ENCODE peak calls at places on chromosomes 2 and 18, in nine cellular contexts. C, T, U, L, H, F, Y, P and O are unnamed samples.
A peak's percentile ranks its signal among the peaks of the same experiment; 100 is the strongest.

GRCh38 chr2:160431441-160431840 is 62.2 kb downstream of the RBMS1 start:
- DNase-seq in C (no peak), T (no peak), U (no peak), L (no peak), H (no peak), F (no peak), Y (no peak), P (no peak), O (peak; percentile 16)

GRCh38 chr2:195559431-195559914 is 97.6 kb upstream of the SLC39A10 start:
- DNase-seq in C (peak; percentile 60), T (peak; percentile 99), U (no peak), L (peak; percentile 13), H (peak; percentile 52), F (no peak), Y (no peak), P (no peak), O (peak; percentile 74)

GRCh38 chr2:147433822-147434221 is 411.0 kb upstream of the ACVR2A start:
- DNase-seq in C (no peak), T (no peak), U (no peak), L (no peak), H (no peak), F (no peak), Y (no peak), P (no peak), O (no peak)

GRCh38 chr18:45566025-45566740 is 49.1 kb upstream of the SLC14A2 start:
- DNase-seq in C (no peak), T (peak; percentile 86), U (peak; percentile 50), L (no peak), H (no peak), F (peak; percentile 42), Y (no peak), P (no peak), O (no peak)

GRCh38 chr2:98568161-98568956 is 40.0 kb downstream of the COA5 start:
- DNase-seq in C (no peak), T (no peak), U (no peak), L (no peak), H (no peak), F (no peak), Y (no peak), P (no peak), O (no peak)

GRCh38 chr18:46764586-46764985 is 7.7 kb upstream of the ST8SIA5 start:
- DNase-seq in C (no peak), T (no peak), U (no peak), L (no peak), H (no peak), F (no peak), Y (no peak), P (no peak), O (no peak)

GRCh38 chr2:60641866-60642788 is 88.7 kb upstream of the BCL11A start:
- DNase-seq in C (no peak), T (peak; percentile 66), U (no peak), L (no peak), H (no peak), F (no peak), Y (peak; percentile 38), P (peak; percentile 78), O (peak; percentile 33)

GRCh38 chr2:230225486-230225885 is at the start of gene SP140:
- DNase-seq in C (peak; percentile 76), T (no peak), U (no peak), L (no peak), H (peak; percentile 64), F (peak; percentile 31), Y (no peak), P (no peak), O (peak; percentile 69)

GRCh38 chr2:162029287-162029901 is 44.6 kb downstream of the DPP4 start:
- DNase-seq in C (no peak), T (peak; percentile 65), U (peak; percentile 42), L (no peak), H (no peak), F (peak; percentile 50), Y (peak; percentile 13), P (no peak), O (peak; percentile 38)

GRCh38 chr18:70195014-70195614 is 10.4 kb downstream of the RTTN start:
- DNase-seq in C (no peak), T (no peak), U (no peak), L (no peak), H (no peak), F (no peak), Y (no peak), P (peak; percentile 13), O (no peak)

GRCh38 chr18:42929857-42930256 is 185.6 kb downstream of the RIT2 start:
- DNase-seq in C (no peak), T (peak; percentile 42), U (no peak), L (no peak), H (no peak), F (no peak), Y (no peak), P (no peak), O (no peak)

GRCh38 chr2:30588891-30589495 is 141.9 kb downstream of the LCLAT1 start:
- DNase-seq in C (no peak), T (no peak), U (no peak), L (no peak), H (no peak), F (no peak), Y (no peak), P (no peak), O (no peak)

GRCh38 chr2:70995227-70995729 is 605 bp upstream of the TEX261 start:
- DNase-seq in C (peak; percentile 39), T (peak; percentile 27), U (no peak), L (no peak), H (peak; percentile 49), F (no peak), Y (peak; percentile 80), P (peak; percentile 56), O (peak; percentile 67)

GRCh38 chr2:203450571-203450970 is 84.5 kb downstream of the RAPH1 start:
- DNase-seq in C (no peak), T (no peak), U (no peak), L (no peak), H (no peak), F (no peak), Y (no peak), P (no peak), O (peak; percentile 85)

GRCh38 chr2:241821460-241822263 is 12.7 kb downstream of the NEU4 start:
- DNase-seq in C (no peak), T (no peak), U (no peak), L (no peak), H (no peak), F (no peak), Y (no peak), P (no peak), O (no peak)

GRCh38 chr2:221708916-221709315 is 136.8 kb upstream of the EPHA4 start:
- DNase-seq in C (no peak), T (no peak), U (no peak), L (no peak), H (no peak), F (no peak), Y (no peak), P (no peak), O (no peak)

GRCh38 chr2:28082131-28082530 is 191.6 kb downstream of the BABAM2 start:
- DNase-seq in C (no peak), T (no peak), U (no peak), L (no peak), H (no peak), F (no peak), Y (no peak), P (no peak), O (no peak)

GRCh38 chr2:241620419-241620769 is 16.6 kb downstream of the THAP4 start:
- DNase-seq in C (no peak), T (peak; percentile 43), U (no peak), L (no peak), H (no peak), F (no peak), Y (no peak), P (no peak), O (no peak)

GRCh38 chr2:170235860-170236638 is 58.1 kb downstream of the MYO3B start:
- DNase-seq in C (no peak), T (peak; percentile 47), U (peak; percentile 23), L (no peak), H (no peak), F (no peak), Y (peak; percentile 16), P (peak; percentile 66), O (peak; percentile 33)

GRCh38 chr2:120032297-120032696 is 19.4 kb downstream of the EPB41L5 start:
- DNase-seq in C (no peak), T (no peak), U (no peak), L (no peak), H (no peak), F (no peak), Y (no peak), P (no peak), O (no peak)

GRCh38 chr18:49398331-49398730 is 62.1 kb downstream of the DYM start:
- DNase-seq in C (no peak), T (no peak), U (no peak), L (no peak), H (no peak), F (no peak), Y (no peak), P (no peak), O (no peak)

GRCh38 chr2:62199392-62200125 is 3.6 kb downstream of the B3GNT2 start:
- DNase-seq in C (no peak), T (peak; percentile 74), U (no peak), L (no peak), H (no peak), F (no peak), Y (no peak), P (no peak), O (no peak)

GRCh38 chr2:237408280-237408679 is 5.7 kb downstream of the COL6A3 start:
- DNase-seq in C (no peak), T (peak; percentile 76), U (peak; percentile 56), L (no peak), H (no peak), F (peak; percentile 45), Y (no peak), P (no peak), O (no peak)
- H3K27ac ChIP-seq in C (no peak overlapping the region), T (peak overlapping the region; percentile 92), U (peak overlapping the region; percentile 50), L (no peak overlapping the region), H (no peak overlapping the region), F (peak overlapping the region; percentile 82), Y (no peak overlapping the region), P (no peak overlapping the region), O (peak overlapping the region; percentile 46)

GRCh38 chr2:206701952-206702630 is 16.1 kb downstream of the DYTN start:
- DNase-seq in C (no peak), T (no peak), U (no peak), L (no peak), H (no peak), F (no peak), Y (no peak), P (no peak), O (no peak)
- H3K9me3 ChIP-seq in C (no peaks in the 10 kb centered on the region), T (no peaks in the 10 kb centered on the region), U (no peaks in the 10 kb centered on the region), L (no peaks in the 10 kb centered on the region), H (no peaks in the 10 kb centered on the region), F (no peaks in the 10 kb centered on the region), Y (no peaks in the 10 kb centered on the region), P (no peaks in the 10 kb centered on the region), O (no peaks in the 10 kb centered on the region)

GRCh38 chr18:37450434-37451133 is 115.0 kb downstream of the CELF4 start:
- DNase-seq in C (no peak), T (peak; percentile 33), U (no peak), L (peak; percentile 46), H (no peak), F (no peak), Y (no peak), P (peak; percentile 60), O (peak; percentile 14)
- H3K27ac ChIP-seq in C (no peak overlapping the region), T (no peak overlapping the region), U (no peak overlapping the region), L (peak overlapping the region; percentile 18), H (no peak overlapping the region), F (no peak overlapping the region), Y (no peak overlapping the region), P (peak overlapping the region; percentile 34), O (no peak overlapping the region)

DNA sequence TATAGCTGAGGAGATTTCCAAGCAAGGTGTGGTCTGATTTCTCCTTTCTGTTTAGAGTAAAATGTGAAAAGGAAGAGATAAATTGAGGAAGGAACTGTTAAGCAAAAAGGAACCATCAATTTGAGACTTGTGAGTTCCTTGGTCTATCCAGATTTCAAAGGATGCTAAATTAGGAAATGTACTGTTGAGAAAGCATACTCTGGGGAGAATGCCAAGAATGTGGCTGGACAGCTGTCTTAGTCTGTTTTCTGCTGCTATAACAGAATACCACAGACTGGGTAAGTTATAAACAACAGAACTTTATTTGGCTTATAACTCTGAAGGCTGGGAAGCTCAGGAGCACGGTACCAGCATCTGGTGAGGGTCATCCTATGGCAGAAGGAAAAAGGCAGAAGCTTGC is 1097.2 kb downstream of the TDRD15 start:
- DNase-seq in C (no peak), T (peak; percentile 28), U (no peak), L (no peak), H (no peak), F (no peak), Y (no peak), P (no peak), O (no peak)
- H3K9me3 ChIP-seq in C (peaks cover 4% of the 10 kb centered on the region), T (no peaks in the 10 kb centered on the region), U (no peaks in the 10 kb centered on the region), L (no peaks in the 10 kb centered on the region), H (no peaks in the 10 kb centered on the region), F (peaks cover 7% of the 10 kb centered on the region), Y (peaks cover 2% of the 10 kb centered on the region), P (no peaks in the 10 kb centered on the region), O (no peaks in the 10 kb centered on the region)